ENCODE peak calls at places on chromosomes 1 and 21, in five cellular contexts. One of them, this sample, is unnamed.

GRCh38 chr1:159188375-159188788 is 16.3 kb upstream of the ACKR1 start:
- DNase-seq in uterus: peak; percentile 44
- DNase-seq in osteoblast: no peak
- DNase-seq in cardiac muscle cell: peak; percentile 89
- DNase-seq in GM12865: peak; percentile 61
- DNase-seq in this sample: no peak

GRCh38 chr1:100422065-100422464 is 69.8 kb downstream of the CDC14A start:
- DNase-seq in cardiac muscle cell: no peak
- DNase-seq in GM12865: no peak
- DNase-seq in uterus: no peak
- DNase-seq in osteoblast: no peak
- DNase-seq in this sample: no peak

GRCh38 chr1:43304287-43304615 is 3.5 kb downstream of the TIE1 start:
- DNase-seq in uterus: no peak
- DNase-seq in cardiac muscle cell: no peak
- DNase-seq in osteoblast: no peak
- DNase-seq in GM12865: no peak
- DNase-seq in this sample: no peak

GRCh38 chr21:42387843-42388242 is 8.0 kb downstream of the TMPRSS3 start:
- DNase-seq in uterus: no peak
- DNase-seq in osteoblast: no peak
- DNase-seq in cardiac muscle cell: no peak
- DNase-seq in GM12865: no peak
- DNase-seq in this sample: no peak

GRCh38 chr1:52403566-52404115 is 582 bp downstream of the ORC1 start:
- DNase-seq in cardiac muscle cell: no peak
- DNase-seq in uterus: no peak
- DNase-seq in GM12865: peak; percentile 84
- DNase-seq in osteoblast: peak; percentile 83
- DNase-seq in this sample: peak; percentile 65

GRCh38 chr1:41468082-41468762 is 16.3 kb downstream of the EDN2 start:
- DNase-seq in cardiac muscle cell: no peak
- DNase-seq in GM12865: no peak
- DNase-seq in uterus: no peak
- DNase-seq in osteoblast: peak; percentile 42
- DNase-seq in this sample: no peak

GRCh38 chr1:207579436-207579799 is 65.5 kb upstream of the CR1L start:
- DNase-seq in uterus: no peak
- DNase-seq in GM12865: peak; percentile 74
- DNase-seq in osteoblast: peak; percentile 52
- DNase-seq in cardiac muscle cell: peak; percentile 61
- DNase-seq in this sample: peak; percentile 53

GRCh38 chr1:39528082-39528481 is 36.6 kb downstream of the BMP8A start:
- DNase-seq in osteoblast: peak; percentile 51
- DNase-seq in uterus: no peak
- DNase-seq in GM12865: no peak
- DNase-seq in cardiac muscle cell: no peak
- DNase-seq in this sample: no peak

GRCh38 chr1:100988121-100988520 is 37.5 kb downstream of the DPH5 start:
- DNase-seq in uterus: no peak
- DNase-seq in GM12865: no peak
- DNase-seq in cardiac muscle cell: no peak
- DNase-seq in osteoblast: no peak
- DNase-seq in this sample: no peak

GRCh38 chr1:150960646-150961045 is 14.0 kb downstream of the CERS2 start:
- DNase-seq in cardiac muscle cell: no peak
- DNase-seq in osteoblast: no peak
- DNase-seq in GM12865: no peak
- DNase-seq in uterus: no peak
- DNase-seq in this sample: no peak

GRCh38 chr21:43193651-43194302 is 25.0 kb downstream of the CRYAA start:
- DNase-seq in uterus: no peak
- DNase-seq in cardiac muscle cell: no peak
- DNase-seq in osteoblast: peak; percentile 95
- DNase-seq in GM12865: peak; percentile 52
- DNase-seq in this sample: no peak

GRCh38 chr1:75811211-75811981 is 14.7 kb downstream of the MSH4 start:
- DNase-seq in GM12865: no peak
- DNase-seq in uterus: no peak
- DNase-seq in cardiac muscle cell: no peak
- DNase-seq in osteoblast: peak; percentile 75
- DNase-seq in this sample: no peak

GRCh38 chr1:201184734-201185453 is 5.7 kb upstream of the IGFN1 start:
- DNase-seq in uterus: peak; percentile 56
- DNase-seq in cardiac muscle cell: peak; percentile 81
- DNase-seq in GM12865: peak; percentile 13
- DNase-seq in osteoblast: peak; percentile 97
- DNase-seq in this sample: no peak

GRCh38 chr21:29797155-29797554 is 142.6 kb downstream of the GRIK1 start:
- DNase-seq in osteoblast: no peak
- DNase-seq in GM12865: no peak
- DNase-seq in uterus: no peak
- DNase-seq in cardiac muscle cell: no peak
- DNase-seq in this sample: no peak

GRCh38 chr1:66022904-66023620 is 230.4 kb downstream of the PDE4B start:
- DNase-seq in uterus: no peak
- DNase-seq in GM12865: no peak
- DNase-seq in osteoblast: no peak
- DNase-seq in cardiac muscle cell: peak; percentile 66
- DNase-seq in this sample: peak; percentile 8

GRCh38 chr1:21594935-21595897 is 73.9 kb downstream of the RAP1GAP start:
- DNase-seq in GM12865: peak; percentile 53
- DNase-seq in cardiac muscle cell: peak; percentile 39
- DNase-seq in osteoblast: peak; percentile 98
- DNase-seq in uterus: no peak
- DNase-seq in this sample: peak; percentile 34

GRCh38 chr1:217527151-217527550 is 103.7 kb downstream of the GPATCH2 start:
- DNase-seq in uterus: no peak
- DNase-seq in osteoblast: no peak
- DNase-seq in GM12865: no peak
- DNase-seq in cardiac muscle cell: no peak
- DNase-seq in this sample: no peak

GRCh38 chr1:78884685-78885452 is 121.7 kb downstream of the ADGRL4 start:
- DNase-seq in GM12865: peak; percentile 12
- DNase-seq in osteoblast: peak; percentile 1
- DNase-seq in uterus: no peak
- DNase-seq in cardiac muscle cell: peak; percentile 15
- DNase-seq in this sample: no peak

GRCh38 chr1:170067253-170067819 is 7.2 kb downstream of the KIFAP3 start:
- DNase-seq in GM12865: peak; percentile 13
- DNase-seq in cardiac muscle cell: peak; percentile 20
- DNase-seq in uterus: no peak
- DNase-seq in osteoblast: no peak
- DNase-seq in this sample: no peak

GRCh38 chr1:104648269-104648691 is 898.6 kb downstream of the AMY1C start:
- DNase-seq in uterus: no peak
- DNase-seq in osteoblast: no peak
- DNase-seq in cardiac muscle cell: peak; percentile 49
- DNase-seq in GM12865: peak; percentile 34
- DNase-seq in this sample: peak; percentile 20

GRCh38 chr1:236864996-236865877 is 70.1 kb downstream of the MTR start:
- DNase-seq in osteoblast: no peak
- DNase-seq in uterus: no peak
- DNase-seq in GM12865: no peak
- DNase-seq in cardiac muscle cell: no peak
- DNase-seq in this sample: no peak

GRCh38 chr1:32769524-32770220 is 47.5 kb downstream of the YARS1 start:
- DNase-seq in osteoblast: peak; percentile 92
- DNase-seq in GM12865: no peak
- DNase-seq in cardiac muscle cell: no peak
- DNase-seq in uterus: no peak
- DNase-seq in this sample: no peak

GRCh38 chr1:183272390-183272801 is 86.3 kb downstream of the LAMC2 start:
- DNase-seq in osteoblast: peak; percentile 89
- DNase-seq in cardiac muscle cell: no peak
- DNase-seq in GM12865: no peak
- DNase-seq in uterus: no peak
- DNase-seq in this sample: no peak

GRCh38 chr1:203306970-203307541 is 1.7 kb downstream of the BTG2 start:
- DNase-seq in uterus: no peak
- DNase-seq in osteoblast: no peak
- DNase-seq in GM12865: peak; percentile 54
- DNase-seq in cardiac muscle cell: no peak
- DNase-seq in this sample: no peak

GRCh38 chr1:182752077-182752826 is 37.3 kb upstream of the NPL start:
- DNase-seq in osteoblast: no peak
- DNase-seq in cardiac muscle cell: no peak
- DNase-seq in uterus: peak; percentile 19
- DNase-seq in GM12865: no peak
- DNase-seq in this sample: no peak

GRCh38 chr1:5751833-5752714 is 240.2 kb downstream of the NPHP4 start:
- DNase-seq in uterus: no peak
- DNase-seq in osteoblast: peak; percentile 68
- DNase-seq in GM12865: no peak
- DNase-seq in cardiac muscle cell: peak; percentile 55
- DNase-seq in this sample: no peak

GRCh38 chr1:240092301-240093119 is 827 bp downstream of the FMN2 start:
- DNase-seq in cardiac muscle cell: peak; percentile 78
- DNase-seq in uterus: peak; percentile 14
- DNase-seq in GM12865: no peak
- DNase-seq in osteoblast: peak; percentile 96
- DNase-seq in this sample: no peak
- H3K4me3 ChIP-seq in cardiac muscle cell: peak overlapping the region; percentile 48
- H3K4me3 ChIP-seq in uterus: peak overlapping the region; percentile 33
- H3K4me3 ChIP-seq in GM12865: no peak overlapping the region
- H3K4me3 ChIP-seq in osteoblast: peak overlapping the region; percentile 91
- H3K4me3 ChIP-seq in this sample: no peak overlapping the region

GRCh38 chr1:61082336-61083013 is at the start of gene NFIA:
- DNase-seq in cardiac muscle cell: peak; percentile 78
- DNase-seq in osteoblast: peak; percentile 96
- DNase-seq in uterus: peak; percentile 53
- DNase-seq in GM12865: no peak
- DNase-seq in this sample: peak; percentile 53
- H3K4me3 ChIP-seq in cardiac muscle cell: peak within 1 kb of the TSS; percentile 95
- H3K4me3 ChIP-seq in osteoblast: peak within 1 kb of the TSS; percentile 89
- H3K4me3 ChIP-seq in uterus: peak within 1 kb of the TSS; percentile 77
- H3K4me3 ChIP-seq in GM12865: peak within 1 kb of the TSS; percentile 13
- H3K4me3 ChIP-seq in this sample: peak within 1 kb of the TSS; percentile 79

GRCh38 chr1:167974698-167975097 is 37.8 kb upstream of the MPC2 start:
- DNase-seq in osteoblast: no peak
- DNase-seq in uterus: no peak
- DNase-seq in cardiac muscle cell: no peak
- DNase-seq in GM12865: no peak
- DNase-seq in this sample: no peak
- H3K4me3 ChIP-seq in osteoblast: no peak overlapping the region
- H3K4me3 ChIP-seq in uterus: no peak overlapping the region
- H3K4me3 ChIP-seq in cardiac muscle cell: no peak overlapping the region
- H3K4me3 ChIP-seq in GM12865: no peak overlapping the region
- H3K4me3 ChIP-seq in this sample: no peak overlapping the region

GRCh38 chr21:37074195-37074510 is 1.1 kb downstream of the TTC3 start:
- DNase-seq in uterus: no peak
- DNase-seq in cardiac muscle cell: no peak
- DNase-seq in osteoblast: no peak
- DNase-seq in GM12865: no peak
- DNase-seq in this sample: no peak

GRCh38 chr21:37073417-37074194 is 552 bp downstream of the TTC3 start:
- DNase-seq in cardiac muscle cell: peak; percentile 28
- DNase-seq in osteoblast: peak; percentile 48
- DNase-seq in uterus: peak; percentile 59
- DNase-seq in GM12865: peak; percentile 71
- DNase-seq in this sample: peak; percentile 49

GRCh38 chr21:37074546-37074945 is 1.5 kb downstream of the TTC3 start:
- DNase-seq in GM12865: no peak
- DNase-seq in uterus: no peak
- DNase-seq in cardiac muscle cell: no peak
- DNase-seq in osteoblast: no peak
- DNase-seq in this sample: no peak

GRCh38 chr21:37076087-37076486 is 3.0 kb downstream of the TTC3 start:
- DNase-seq in cardiac muscle cell: no peak
- DNase-seq in uterus: no peak
- DNase-seq in GM12865: no peak
- DNase-seq in osteoblast: no peak
- DNase-seq in this sample: no peak

GRCh38 chr21:37075214-37075770 is 2.2 kb downstream of the TTC3 start:
- DNase-seq in uterus: no peak
- DNase-seq in GM12865: no peak
- DNase-seq in cardiac muscle cell: no peak
- DNase-seq in osteoblast: no peak
- DNase-seq in this sample: no peak
- H3K4me3 ChIP-seq in uterus: no peak overlapping the region
- H3K4me3 ChIP-seq in GM12865: no peak overlapping the region
- H3K4me3 ChIP-seq in cardiac muscle cell: no peak overlapping the region
- H3K4me3 ChIP-seq in osteoblast: no peak overlapping the region
- H3K4me3 ChIP-seq in this sample: no peak overlapping the region

GRCh38 chr1:30340934-30341333 is 382.5 kb downstream of the MATN1 start:
- DNase-seq in GM12865: no peak
- DNase-seq in uterus: no peak
- DNase-seq in cardiac muscle cell: no peak
- DNase-seq in osteoblast: peak; percentile 4
- DNase-seq in this sample: no peak

GRCh38 chr1:30348147-30348546 is 375.2 kb downstream of the MATN1 start:
- DNase-seq in osteoblast: no peak
- DNase-seq in uterus: no peak
- DNase-seq in GM12865: no peak
- DNase-seq in cardiac muscle cell: no peak
- DNase-seq in this sample: no peak

GRCh38 chr1:30343562-30343961 is 379.8 kb downstream of the MATN1 start:
- DNase-seq in cardiac muscle cell: no peak
- DNase-seq in GM12865: no peak
- DNase-seq in osteoblast: no peak
- DNase-seq in uterus: no peak
- DNase-seq in this sample: no peak

GRCh38 chr1:30342535-30343141 is 380.7 kb downstream of the MATN1 start:
- DNase-seq in osteoblast: no peak
- DNase-seq in GM12865: no peak
- DNase-seq in uterus: no peak
- DNase-seq in cardiac muscle cell: peak; percentile 62
- DNase-seq in this sample: no peak

GRCh38 chr1:30345525-30346145 is 377.8 kb downstream of the MATN1 start:
- DNase-seq in uterus: no peak
- DNase-seq in GM12865: no peak
- DNase-seq in osteoblast: no peak
- DNase-seq in cardiac muscle cell: no peak
- DNase-seq in this sample: no peak
- H3K4me3 ChIP-seq in uterus: no peak overlapping the region
- H3K4me3 ChIP-seq in GM12865: no peak overlapping the region
- H3K4me3 ChIP-seq in osteoblast: no peak overlapping the region
- H3K4me3 ChIP-seq in cardiac muscle cell: no peak overlapping the region
- H3K4me3 ChIP-seq in this sample: no peak overlapping the region